ENCODE peak calls at places on chromosome 13, in six cellular contexts. H, D, W, L, G and U are unnamed samples. For H3K4me1, the result is how much of the 10 kb centered on the place peaks cover.

GRCh38 chr13:95267662-95268369 is 33.4 kb downstream of the ABCC4 start:
- DNase-seq in H (no peak), D (peak), W (peak), L (no peak), G (peak), U (peak)

GRCh38 chr13:33494596-33495214 is 209.2 kb upstream of the STARD13 start:
- DNase-seq in H (peak), D (no peak), W (no peak), L (no peak), G (no peak), U (no peak)

GRCh38 chr13:61414686-61415664 is 674 bp downstream of the PCDH20 start:
- DNase-seq in H (peak), D (peak), W (peak), L (peak), G (peak), U (peak)

GRCh38 chr13:43301341-43301969 is 278.1 kb downstream of the DNAJC15 start:
- DNase-seq in H (no peak), D (no peak), W (no peak), L (no peak), G (no peak), U (no peak)

GRCh38 chr13:46341112-46341711 is 45.8 kb downstream of the RUBCNL start:
- DNase-seq in H (no peak), D (no peak), W (no peak), L (no peak), G (no peak), U (no peak)

GRCh38 chr13:25371608-25372274 is at the start of gene ATP8A2:
- DNase-seq in H (peak), D (no peak), W (no peak), L (no peak), G (no peak), U (no peak)

GRCh38 chr13:105783261-105783660 is 752.2 kb downstream of the EFNB2 start:
- DNase-seq in H (no peak), D (no peak), W (no peak), L (no peak), G (no peak), U (no peak)

GRCh38 chr13:27770809-27771208 is 21.5 kb upstream of the GSX1 start:
- DNase-seq in H (peak), D (no peak), W (no peak), L (no peak), G (peak), U (no peak)

GRCh38 chr13:112453874-112454647 is 77.9 kb downstream of the SPACA7 start:
- DNase-seq in H (no peak), D (no peak), W (no peak), L (peak), G (no peak), U (no peak)

GRCh38 chr13:78680611-78681010 is 21.7 kb upstream of the OBI1 start:
- DNase-seq in H (no peak), D (no peak), W (no peak), L (no peak), G (no peak), U (no peak)

GRCh38 chr13:37453246-37453645 is 145.3 kb downstream of the POSTN start:
- DNase-seq in H (no peak), D (no peak), W (no peak), L (no peak), G (no peak), U (no peak)

GRCh38 chr13:73792796-73793195 is 341.4 kb downstream of the KLF12 start:
- DNase-seq in H (no peak), D (no peak), W (no peak), L (no peak), G (no peak), U (no peak)

GRCh38 chr13:109241160-109241559 is 545.2 kb downstream of the IRS2 start:
- DNase-seq in H (no peak), D (no peak), W (no peak), L (no peak), G (no peak), U (no peak)

GRCh38 chr13:41137241-41137640 is 4.6 kb upstream of the KBTBD6 start:
- DNase-seq in H (no peak), D (no peak), W (no peak), L (no peak), G (no peak), U (no peak)

GRCh38 chr13:71866173-71867091 is 572 bp downstream of the DACH1 start:
- DNase-seq in H (peak), D (peak), W (no peak), L (peak), G (peak), U (peak)

GRCh38 chr13:108734676-108735075 is 105.3 kb downstream of the MYO16 start:
- DNase-seq in H (peak), D (no peak), W (no peak), L (no peak), G (no peak), U (no peak)

GRCh38 chr13:114061047-114061446 is 71.4 kb downstream of the RASA3 start:
- DNase-seq in H (no peak), D (no peak), W (no peak), L (peak), G (no peak), U (no peak)

GRCh38 chr13:114062754-114063153 is 69.7 kb downstream of the RASA3 start:
- DNase-seq in H (no peak), D (no peak), W (no peak), L (peak), G (no peak), U (no peak)

GRCh38 chr13:114061746-114062145 is 70.7 kb downstream of the RASA3 start:
- DNase-seq in H (no peak), D (no peak), W (no peak), L (peak), G (no peak), U (no peak)

GRCh38 chr13:114063545-114064515 is 68.6 kb downstream of the RASA3 start:
- DNase-seq in H (no peak), D (peak), W (peak), L (peak), G (peak), U (no peak)

DNA sequence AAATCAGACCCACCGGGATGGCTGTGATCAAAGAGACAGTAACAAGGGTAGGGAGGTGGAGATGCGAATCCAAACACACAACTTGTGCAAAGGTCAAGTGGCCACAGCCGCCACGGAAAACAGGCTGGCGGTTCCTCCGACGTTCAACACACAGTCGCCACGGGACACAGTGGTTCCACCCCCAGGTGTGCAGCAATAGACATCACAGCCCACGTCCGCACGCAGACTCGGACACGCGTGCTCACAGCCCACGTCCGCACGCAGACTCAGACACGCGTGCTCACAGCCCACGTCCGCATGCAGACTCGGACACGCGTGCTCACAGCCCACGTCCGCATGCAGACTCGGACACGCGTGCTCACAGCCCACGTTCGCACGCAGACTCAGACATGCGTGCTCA is 70.1 kb downstream of the RASA3 start:
- DNase-seq in H (no peak), D (no peak), W (no peak), L (no peak), G (no peak), U (no peak)
- H3K4me1 ChIP-seq in H (under half), D (half or more), W (under half), L (half or more), G (under half), U (under half)

GRCh38 chr13:75055296-75055695 is 426.7 kb downstream of the TBC1D4 start:
- DNase-seq in H (no peak), D (no peak), W (no peak), L (no peak), G (no peak), U (no peak)
- TF ChIP-seq CTCF in H (no peak), D (no peak), W (no peak), L (no peak), G (no peak), U (no peak)

GRCh38 chr13:110261166-110262081 is 45.5 kb downstream of the COL4A1 start:
- DNase-seq in H (peak), D (no peak), W (no peak), L (peak), G (no peak), U (no peak)

GRCh38 chr13:110262082-110262436 is 44.9 kb downstream of the COL4A1 start:
- DNase-seq in H (no peak), D (no peak), W (no peak), L (no peak), G (no peak), U (no peak)

GRCh38 chr13:110263906-110264305 is 43.1 kb downstream of the COL4A1 start:
- DNase-seq in H (no peak), D (no peak), W (peak), L (no peak), G (no peak), U (no peak)

GRCh38 chr13:110262944-110263343 is 44.0 kb downstream of the COL4A1 start:
- DNase-seq in H (no peak), D (no peak), W (no peak), L (no peak), G (no peak), U (no peak)

DNA sequence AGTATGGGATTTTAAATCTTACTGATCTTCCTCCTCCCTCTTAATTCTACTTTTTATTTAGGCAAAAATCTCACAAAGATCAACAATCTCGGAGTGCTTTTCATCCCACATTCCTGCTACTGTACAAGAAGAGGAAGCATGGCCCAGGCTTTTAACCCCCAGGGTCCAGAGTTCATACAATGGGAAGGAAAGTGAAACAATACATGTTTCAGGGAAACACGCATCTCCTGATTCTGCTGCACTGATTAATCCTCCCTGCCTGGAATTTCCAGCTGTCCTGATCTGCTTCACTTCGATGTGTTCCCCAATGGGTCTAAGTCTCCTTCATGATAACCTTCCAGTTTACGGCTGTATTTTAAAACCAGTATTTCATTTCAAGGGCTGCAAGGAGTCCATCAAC is 44.5 kb downstream of the COL4A1 start:
- DNase-seq in H (no peak), D (no peak), W (no peak), L (no peak), G (no peak), U (no peak)
- TF ChIP-seq POLR2AphosphoS5 in H (no peak), D (no peak), W (no peak), L (no peak), G (no peak), U (no peak)

GRCh38 chr13:99228737-99229691 is 28.4 kb downstream of the UBAC2 start:
- DNase-seq in H (no peak), D (no peak), W (no peak), L (no peak), G (no peak), U (no peak)
- H3K4me1 ChIP-seq in H (under half), D (under half), W (under half), L (under half), G (under half), U (under half)

DNA sequence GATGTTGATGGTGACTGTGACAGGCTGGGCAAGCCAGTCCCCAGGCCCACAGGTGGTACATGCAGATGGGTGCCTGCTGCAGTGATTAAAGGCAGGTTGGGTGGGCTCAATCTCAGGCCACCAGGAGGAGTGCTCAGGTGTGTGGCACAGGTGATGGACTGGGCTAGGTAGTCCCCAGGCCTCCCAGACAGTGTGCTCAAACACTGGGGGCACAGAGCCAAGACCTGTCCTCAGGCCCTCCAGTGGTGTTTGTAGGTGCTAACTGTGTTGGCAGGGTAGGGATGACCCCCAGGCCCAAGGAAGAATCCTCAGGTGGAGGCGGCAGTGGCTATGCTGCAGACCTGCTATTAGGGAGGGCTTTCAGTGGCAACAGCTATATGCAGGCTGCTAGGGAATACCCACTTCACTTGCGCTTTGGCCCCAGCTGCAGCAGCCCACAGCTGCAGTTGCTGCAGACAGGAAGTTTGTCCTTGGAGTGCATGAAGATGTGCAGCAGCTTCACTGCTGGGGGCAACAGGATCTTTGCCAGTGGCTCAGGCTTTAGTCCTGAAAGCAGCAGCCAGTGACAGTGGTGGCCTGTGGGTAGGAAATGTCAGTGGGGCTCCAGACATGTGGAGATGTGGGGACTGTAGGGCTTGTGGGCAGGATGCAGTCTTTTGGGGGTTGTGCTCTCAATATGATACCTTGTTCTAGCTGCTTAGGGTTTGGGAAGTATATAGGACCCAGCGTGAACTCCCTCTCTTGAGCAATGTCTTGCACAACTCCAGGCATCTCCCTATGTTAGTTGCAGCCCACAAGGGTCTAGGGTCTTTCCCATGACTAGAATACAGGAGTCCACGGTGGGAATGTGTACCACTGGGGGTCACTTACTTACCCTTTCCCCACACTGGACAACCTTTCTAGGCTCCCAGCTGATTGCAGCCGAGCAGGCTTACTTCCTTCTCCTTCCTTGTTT is 54.1 kb upstream of the MLNR start:
- DNase-seq in H (no peak), D (no peak), W (no peak), L (no peak), G (no peak), U (no peak)
- TF ChIP-seq CTCF in H (no peak), D (no peak), W (no peak), L (no peak), G (no peak), U (no peak)